ENCODE peak calls at places on chromosome 16, in nine cellular contexts. One of them, this sample, is unnamed.

GRCh38 chr16:86536621-86537020 is 18.4 kb downstream of the MTHFSD start:
- DNase-seq in DMS153: no peak
- DNase-seq in T-helper 2 cell: no peak
- DNase-seq in activated CD4-positive, alpha-beta memory T cell treated with anti-CD3 and anti-CD28 coated beads, Interleukin-2, amount 10 ng/mL, durations not matched to agents 7 days and 5 days: no peak
- DNase-seq in mesothelial cell of epicardium: no peak
- DNase-seq in Right ventricle myocardium superior: no peak
- DNase-seq in T-helper 1 cell: no peak
- DNase-seq in COR-L47: no peak
- DNase-seq in transverse colon: no peak
- DNase-seq in this sample: no peak

GRCh38 chr16:80725566-80726162 is 78.7 kb downstream of the CDYL2 start:
- DNase-seq in DMS153: no peak
- DNase-seq in T-helper 2 cell: no peak
- DNase-seq in activated CD4-positive, alpha-beta memory T cell treated with anti-CD3 and anti-CD28 coated beads, Interleukin-2, amount 10 ng/mL, durations not matched to agents 7 days and 5 days: no peak
- DNase-seq in mesothelial cell of epicardium: no peak
- DNase-seq in Right ventricle myocardium superior: no peak
- DNase-seq in T-helper 1 cell: no peak
- DNase-seq in COR-L47: no peak
- DNase-seq in transverse colon: no peak
- DNase-seq in this sample: no peak

GRCh38 chr16:75070055-75070841 is 46.3 kb downstream of the LDHD start:
- DNase-seq in DMS153: no peak
- DNase-seq in T-helper 2 cell: no peak
- DNase-seq in activated CD4-positive, alpha-beta memory T cell treated with anti-CD3 and anti-CD28 coated beads, Interleukin-2, amount 10 ng/mL, durations not matched to agents 7 days and 5 days: no peak
- DNase-seq in mesothelial cell of epicardium: no peak
- DNase-seq in Right ventricle myocardium superior: peak; percentile 86
- DNase-seq in T-helper 1 cell: no peak
- DNase-seq in COR-L47: no peak
- DNase-seq in transverse colon: no peak
- DNase-seq in this sample: no peak

GRCh38 chr16:84087461-84088151 is 29.1 kb downstream of the MBTPS1 start:
- DNase-seq in DMS153: no peak
- DNase-seq in T-helper 2 cell: peak; percentile 51
- DNase-seq in activated CD4-positive, alpha-beta memory T cell treated with anti-CD3 and anti-CD28 coated beads, Interleukin-2, amount 10 ng/mL, durations not matched to agents 7 days and 5 days: no peak
- DNase-seq in mesothelial cell of epicardium: no peak
- DNase-seq in Right ventricle myocardium superior: no peak
- DNase-seq in T-helper 1 cell: no peak
- DNase-seq in COR-L47: no peak
- DNase-seq in transverse colon: no peak
- DNase-seq in this sample: no peak

GRCh38 chr16:31269541-31269940 is 9.8 kb downstream of the ITGAM start:
- DNase-seq in DMS153: no peak
- DNase-seq in T-helper 2 cell: no peak
- DNase-seq in activated CD4-positive, alpha-beta memory T cell treated with anti-CD3 and anti-CD28 coated beads, Interleukin-2, amount 10 ng/mL, durations not matched to agents 7 days and 5 days: peak; percentile 11
- DNase-seq in mesothelial cell of epicardium: no peak
- DNase-seq in Right ventricle myocardium superior: no peak
- DNase-seq in T-helper 1 cell: no peak
- DNase-seq in COR-L47: no peak
- DNase-seq in transverse colon: no peak
- DNase-seq in this sample: no peak

GRCh38 chr16:86444274-86445060 is 65.9 kb upstream of the FOXF1 start:
- DNase-seq in DMS153: no peak
- DNase-seq in T-helper 2 cell: no peak
- DNase-seq in activated CD4-positive, alpha-beta memory T cell treated with anti-CD3 and anti-CD28 coated beads, Interleukin-2, amount 10 ng/mL, durations not matched to agents 7 days and 5 days: no peak
- DNase-seq in mesothelial cell of epicardium: no peak
- DNase-seq in Right ventricle myocardium superior: no peak
- DNase-seq in T-helper 1 cell: no peak
- DNase-seq in COR-L47: no peak
- DNase-seq in transverse colon: no peak
- DNase-seq in this sample: no peak

GRCh38 chr16:78993342-78993741 is 607.2 kb downstream of the MAF start:
- DNase-seq in DMS153: peak; percentile 88
- DNase-seq in T-helper 2 cell: no peak
- DNase-seq in activated CD4-positive, alpha-beta memory T cell treated with anti-CD3 and anti-CD28 coated beads, Interleukin-2, amount 10 ng/mL, durations not matched to agents 7 days and 5 days: no peak
- DNase-seq in mesothelial cell of epicardium: no peak
- DNase-seq in Right ventricle myocardium superior: peak; percentile 48
- DNase-seq in T-helper 1 cell: no peak
- DNase-seq in COR-L47: peak; percentile 73
- DNase-seq in transverse colon: no peak
- DNase-seq in this sample: no peak

GRCh38 chr16:24946155-24946554 is 69.0 kb downstream of the ARHGAP17 start:
- DNase-seq in DMS153: no peak
- DNase-seq in T-helper 2 cell: no peak
- DNase-seq in activated CD4-positive, alpha-beta memory T cell treated with anti-CD3 and anti-CD28 coated beads, Interleukin-2, amount 10 ng/mL, durations not matched to agents 7 days and 5 days: no peak
- DNase-seq in mesothelial cell of epicardium: no peak
- DNase-seq in Right ventricle myocardium superior: no peak
- DNase-seq in T-helper 1 cell: no peak
- DNase-seq in COR-L47: no peak
- DNase-seq in transverse colon: no peak
- DNase-seq in this sample: no peak

GRCh38 chr16:11312718-11313492 is 31.8 kb upstream of the PRM1 start:
- DNase-seq in DMS153: peak; percentile 39
- DNase-seq in T-helper 2 cell: peak; percentile 53
- DNase-seq in activated CD4-positive, alpha-beta memory T cell treated with anti-CD3 and anti-CD28 coated beads, Interleukin-2, amount 10 ng/mL, durations not matched to agents 7 days and 5 days: peak; percentile 55
- DNase-seq in mesothelial cell of epicardium: no peak
- DNase-seq in Right ventricle myocardium superior: no peak
- DNase-seq in T-helper 1 cell: no peak
- DNase-seq in COR-L47: peak; percentile 38
- DNase-seq in transverse colon: peak; percentile 64
- DNase-seq in this sample: peak; percentile 47

GRCh38 chr16:25052530-25052929 is 37.4 kb upstream of the ARHGAP17 start:
- DNase-seq in DMS153: no peak
- DNase-seq in T-helper 2 cell: no peak
- DNase-seq in activated CD4-positive, alpha-beta memory T cell treated with anti-CD3 and anti-CD28 coated beads, Interleukin-2, amount 10 ng/mL, durations not matched to agents 7 days and 5 days: no peak
- DNase-seq in mesothelial cell of epicardium: no peak
- DNase-seq in Right ventricle myocardium superior: no peak
- DNase-seq in T-helper 1 cell: no peak
- DNase-seq in COR-L47: no peak
- DNase-seq in transverse colon: no peak
- DNase-seq in this sample: no peak

GRCh38 chr16:81485824-81486554 is 41.4 kb downstream of the CMIP start:
- DNase-seq in DMS153: no peak
- DNase-seq in T-helper 2 cell: no peak
- DNase-seq in activated CD4-positive, alpha-beta memory T cell treated with anti-CD3 and anti-CD28 coated beads, Interleukin-2, amount 10 ng/mL, durations not matched to agents 7 days and 5 days: no peak
- DNase-seq in mesothelial cell of epicardium: no peak
- DNase-seq in Right ventricle myocardium superior: no peak
- DNase-seq in T-helper 1 cell: no peak
- DNase-seq in COR-L47: no peak
- DNase-seq in transverse colon: no peak
- DNase-seq in this sample: peak; percentile 87

GRCh38 chr16:31361201-31362110 is 6.5 kb downstream of the ITGAX start:
- DNase-seq in DMS153: no peak
- DNase-seq in T-helper 2 cell: no peak
- DNase-seq in activated CD4-positive, alpha-beta memory T cell treated with anti-CD3 and anti-CD28 coated beads, Interleukin-2, amount 10 ng/mL, durations not matched to agents 7 days and 5 days: no peak
- DNase-seq in mesothelial cell of epicardium: no peak
- DNase-seq in Right ventricle myocardium superior: no peak
- DNase-seq in T-helper 1 cell: no peak
- DNase-seq in COR-L47: no peak
- DNase-seq in transverse colon: no peak
- DNase-seq in this sample: no peak

GRCh38 chr16:67672306-67672705 is 5.7 kb downstream of the C16orf86 start:
- DNase-seq in DMS153: no peak
- DNase-seq in T-helper 2 cell: no peak
- DNase-seq in activated CD4-positive, alpha-beta memory T cell treated with anti-CD3 and anti-CD28 coated beads, Interleukin-2, amount 10 ng/mL, durations not matched to agents 7 days and 5 days: no peak
- DNase-seq in mesothelial cell of epicardium: no peak
- DNase-seq in Right ventricle myocardium superior: no peak
- DNase-seq in T-helper 1 cell: no peak
- DNase-seq in COR-L47: no peak
- DNase-seq in transverse colon: no peak
- DNase-seq in this sample: no peak

GRCh38 chr16:8469102-8469778 is 121.1 kb downstream of the TMEM114 start:
- DNase-seq in DMS153: no peak
- DNase-seq in T-helper 2 cell: no peak
- DNase-seq in activated CD4-positive, alpha-beta memory T cell treated with anti-CD3 and anti-CD28 coated beads, Interleukin-2, amount 10 ng/mL, durations not matched to agents 7 days and 5 days: no peak
- DNase-seq in mesothelial cell of epicardium: no peak
- DNase-seq in Right ventricle myocardium superior: no peak
- DNase-seq in T-helper 1 cell: no peak
- DNase-seq in COR-L47: no peak
- DNase-seq in transverse colon: no peak
- DNase-seq in this sample: no peak

GRCh38 chr16:21720533-21720932 is 56.8 kb downstream of the OTOA start:
- DNase-seq in DMS153: no peak
- DNase-seq in T-helper 2 cell: no peak
- DNase-seq in activated CD4-positive, alpha-beta memory T cell treated with anti-CD3 and anti-CD28 coated beads, Interleukin-2, amount 10 ng/mL, durations not matched to agents 7 days and 5 days: no peak
- DNase-seq in mesothelial cell of epicardium: no peak
- DNase-seq in Right ventricle myocardium superior: no peak
- DNase-seq in T-helper 1 cell: no peak
- DNase-seq in COR-L47: no peak
- DNase-seq in transverse colon: no peak
- DNase-seq in this sample: no peak

GRCh38 chr16:30449116-30449435 is 3.4 kb upstream of the SEPHS2 start:
- DNase-seq in DMS153: no peak
- DNase-seq in T-helper 2 cell: no peak
- DNase-seq in activated CD4-positive, alpha-beta memory T cell treated with anti-CD3 and anti-CD28 coated beads, Interleukin-2, amount 10 ng/mL, durations not matched to agents 7 days and 5 days: no peak
- DNase-seq in mesothelial cell of epicardium: no peak
- DNase-seq in Right ventricle myocardium superior: no peak
- DNase-seq in T-helper 1 cell: no peak
- DNase-seq in COR-L47: no peak
- DNase-seq in transverse colon: no peak
- DNase-seq in this sample: no peak

GRCh38 chr16:88452485-88453216 is 429 bp upstream of the ZFPM1 start:
- DNase-seq in DMS153: peak; percentile 89
- DNase-seq in T-helper 2 cell: peak; percentile 95
- DNase-seq in activated CD4-positive, alpha-beta memory T cell treated with anti-CD3 and anti-CD28 coated beads, Interleukin-2, amount 10 ng/mL, durations not matched to agents 7 days and 5 days: peak; percentile 98
- DNase-seq in mesothelial cell of epicardium: peak; percentile 100
- DNase-seq in Right ventricle myocardium superior: peak; percentile 99
- DNase-seq in T-helper 1 cell: peak; percentile 99
- DNase-seq in COR-L47: peak; percentile 91
- DNase-seq in transverse colon: peak; percentile 99
- DNase-seq in this sample: peak; percentile 96

GRCh38 chr16:51716195-51716594 is 565.1 kb upstream of the SALL1 start:
- DNase-seq in DMS153: no peak
- DNase-seq in T-helper 2 cell: no peak
- DNase-seq in activated CD4-positive, alpha-beta memory T cell treated with anti-CD3 and anti-CD28 coated beads, Interleukin-2, amount 10 ng/mL, durations not matched to agents 7 days and 5 days: no peak
- DNase-seq in mesothelial cell of epicardium: no peak
- DNase-seq in Right ventricle myocardium superior: no peak
- DNase-seq in T-helper 1 cell: no peak
- DNase-seq in COR-L47: no peak
- DNase-seq in transverse colon: no peak
- DNase-seq in this sample: no peak

GRCh38 chr16:4327782-4328579 is 12.1 kb downstream of the GLIS2 start:
- DNase-seq in DMS153: peak; percentile 59
- DNase-seq in T-helper 2 cell: peak; percentile 48
- DNase-seq in activated CD4-positive, alpha-beta memory T cell treated with anti-CD3 and anti-CD28 coated beads, Interleukin-2, amount 10 ng/mL, durations not matched to agents 7 days and 5 days: peak; percentile 49
- DNase-seq in mesothelial cell of epicardium: no peak
- DNase-seq in Right ventricle myocardium superior: peak; percentile 87
- DNase-seq in T-helper 1 cell: no peak
- DNase-seq in COR-L47: no peak
- DNase-seq in transverse colon: peak; percentile 74
- DNase-seq in this sample: peak; percentile 92

GRCh38 chr16:3101841-3102470 is 2.9 kb upstream of the ZSCAN10 start:
- DNase-seq in DMS153: no peak
- DNase-seq in T-helper 2 cell: peak; percentile 62
- DNase-seq in activated CD4-positive, alpha-beta memory T cell treated with anti-CD3 and anti-CD28 coated beads, Interleukin-2, amount 10 ng/mL, durations not matched to agents 7 days and 5 days: peak; percentile 63
- DNase-seq in mesothelial cell of epicardium: no peak
- DNase-seq in Right ventricle myocardium superior: peak; percentile 63
- DNase-seq in T-helper 1 cell: no peak
- DNase-seq in COR-L47: no peak
- DNase-seq in transverse colon: no peak
- DNase-seq in this sample: no peak

GRCh38 chr16:83054302-83054701 is 427.5 kb downstream of the CDH13 start:
- DNase-seq in DMS153: no peak
- DNase-seq in T-helper 2 cell: no peak
- DNase-seq in activated CD4-positive, alpha-beta memory T cell treated with anti-CD3 and anti-CD28 coated beads, Interleukin-2, amount 10 ng/mL, durations not matched to agents 7 days and 5 days: no peak
- DNase-seq in mesothelial cell of epicardium: no peak
- DNase-seq in Right ventricle myocardium superior: no peak
- DNase-seq in T-helper 1 cell: no peak
- DNase-seq in COR-L47: no peak
- DNase-seq in transverse colon: no peak
- DNase-seq in this sample: peak; percentile 23

GRCh38 chr16:82995927-82996441 is 369.2 kb downstream of the CDH13 start:
- DNase-seq in DMS153: peak; percentile 90
- DNase-seq in T-helper 2 cell: peak; percentile 3
- DNase-seq in activated CD4-positive, alpha-beta memory T cell treated with anti-CD3 and anti-CD28 coated beads, Interleukin-2, amount 10 ng/mL, durations not matched to agents 7 days and 5 days: peak; percentile 16
- DNase-seq in mesothelial cell of epicardium: no peak
- DNase-seq in Right ventricle myocardium superior: no peak
- DNase-seq in T-helper 1 cell: no peak
- DNase-seq in COR-L47: no peak
- DNase-seq in transverse colon: peak; percentile 23
- DNase-seq in this sample: peak; percentile 89

GRCh38 chr16:71758293-71758760 is 33.8 kb upstream of the PHLPP2 start:
- DNase-seq in DMS153: no peak
- DNase-seq in T-helper 2 cell: no peak
- DNase-seq in activated CD4-positive, alpha-beta memory T cell treated with anti-CD3 and anti-CD28 coated beads, Interleukin-2, amount 10 ng/mL, durations not matched to agents 7 days and 5 days: no peak
- DNase-seq in mesothelial cell of epicardium: no peak
- DNase-seq in Right ventricle myocardium superior: no peak
- DNase-seq in T-helper 1 cell: no peak
- DNase-seq in COR-L47: no peak
- DNase-seq in transverse colon: no peak
- DNase-seq in this sample: no peak

GRCh38 chr16:58127033-58127556 is 2.1 kb downstream of the CFAP20 start:
- DNase-seq in DMS153: no peak
- DNase-seq in T-helper 2 cell: peak; percentile 76
- DNase-seq in activated CD4-positive, alpha-beta memory T cell treated with anti-CD3 and anti-CD28 coated beads, Interleukin-2, amount 10 ng/mL, durations not matched to agents 7 days and 5 days: peak; percentile 34
- DNase-seq in mesothelial cell of epicardium: no peak
- DNase-seq in Right ventricle myocardium superior: no peak
- DNase-seq in T-helper 1 cell: peak; percentile 24
- DNase-seq in COR-L47: peak; percentile 43
- DNase-seq in transverse colon: no peak
- DNase-seq in this sample: peak; percentile 85

GRCh38 chr16:11913425-11914079 is 2.2 kb downstream of the GSPT1 start:
- DNase-seq in DMS153: no peak
- DNase-seq in T-helper 2 cell: peak; percentile 86
- DNase-seq in activated CD4-positive, alpha-beta memory T cell treated with anti-CD3 and anti-CD28 coated beads, Interleukin-2, amount 10 ng/mL, durations not matched to agents 7 days and 5 days: peak; percentile 48
- DNase-seq in mesothelial cell of epicardium: no peak
- DNase-seq in Right ventricle myocardium superior: no peak
- DNase-seq in T-helper 1 cell: peak; percentile 39
- DNase-seq in COR-L47: no peak
- DNase-seq in transverse colon: no peak
- DNase-seq in this sample: peak; percentile 72

GRCh38 chr16:1677339-1677738 is 740 bp upstream of the JPT2 start:
- DNase-seq in DMS153: no peak
- DNase-seq in T-helper 2 cell: no peak
- DNase-seq in activated CD4-positive, alpha-beta memory T cell treated with anti-CD3 and anti-CD28 coated beads, Interleukin-2, amount 10 ng/mL, durations not matched to agents 7 days and 5 days: no peak
- DNase-seq in mesothelial cell of epicardium: no peak
- DNase-seq in Right ventricle myocardium superior: no peak
- DNase-seq in T-helper 1 cell: no peak
- DNase-seq in COR-L47: no peak
- DNase-seq in transverse colon: no peak
- DNase-seq in this sample: no peak

GRCh38 chr16:57938936-57939871 is 31.7 kb downstream of the CNGB1 start:
- DNase-seq in DMS153: no peak
- DNase-seq in T-helper 2 cell: no peak
- DNase-seq in activated CD4-positive, alpha-beta memory T cell treated with anti-CD3 and anti-CD28 coated beads, Interleukin-2, amount 10 ng/mL, durations not matched to agents 7 days and 5 days: no peak
- DNase-seq in mesothelial cell of epicardium: no peak
- DNase-seq in Right ventricle myocardium superior: peak; percentile 88
- DNase-seq in T-helper 1 cell: no peak
- DNase-seq in COR-L47: no peak
- DNase-seq in transverse colon: peak; percentile 66
- DNase-seq in this sample: peak; percentile 87

GRCh38 chr16:86590501-86591144 is 12.3 kb downstream of the FOXL1 start:
- DNase-seq in DMS153: no peak
- DNase-seq in T-helper 2 cell: no peak
- DNase-seq in activated CD4-positive, alpha-beta memory T cell treated with anti-CD3 and anti-CD28 coated beads, Interleukin-2, amount 10 ng/mL, durations not matched to agents 7 days and 5 days: no peak
- DNase-seq in mesothelial cell of epicardium: no peak
- DNase-seq in Right ventricle myocardium superior: no peak
- DNase-seq in T-helper 1 cell: no peak
- DNase-seq in COR-L47: no peak
- DNase-seq in transverse colon: no peak
- DNase-seq in this sample: peak; percentile 95

GRCh38 chr16:73047536-73048291 is at the start of gene ZFHX3:
- DNase-seq in DMS153: peak; percentile 49
- DNase-seq in T-helper 2 cell: no peak
- DNase-seq in activated CD4-positive, alpha-beta memory T cell treated with anti-CD3 and anti-CD28 coated beads, Interleukin-2, amount 10 ng/mL, durations not matched to agents 7 days and 5 days: peak; percentile 18
- DNase-seq in mesothelial cell of epicardium: no peak
- DNase-seq in Right ventricle myocardium superior: peak; percentile 88
- DNase-seq in T-helper 1 cell: no peak
- DNase-seq in COR-L47: peak; percentile 51
- DNase-seq in transverse colon: peak; percentile 79
- DNase-seq in this sample: peak; percentile 83

GRCh38 chr16:87595712-87596111 is 6.6 kb upstream of the JPH3 start:
- DNase-seq in DMS153: no peak
- DNase-seq in T-helper 2 cell: no peak
- DNase-seq in activated CD4-positive, alpha-beta memory T cell treated with anti-CD3 and anti-CD28 coated beads, Interleukin-2, amount 10 ng/mL, durations not matched to agents 7 days and 5 days: no peak
- DNase-seq in mesothelial cell of epicardium: no peak
- DNase-seq in Right ventricle myocardium superior: no peak
- DNase-seq in T-helper 1 cell: no peak
- DNase-seq in COR-L47: no peak
- DNase-seq in transverse colon: no peak
- DNase-seq in this sample: no peak

GRCh38 chr16:20681821-20682736 is 15.4 kb downstream of the ACSM1 start:
- DNase-seq in DMS153: no peak
- DNase-seq in T-helper 2 cell: no peak
- DNase-seq in activated CD4-positive, alpha-beta memory T cell treated with anti-CD3 and anti-CD28 coated beads, Interleukin-2, amount 10 ng/mL, durations not matched to agents 7 days and 5 days: no peak
- DNase-seq in mesothelial cell of epicardium: no peak
- DNase-seq in Right ventricle myocardium superior: no peak
- DNase-seq in T-helper 1 cell: no peak
- DNase-seq in COR-L47: no peak
- DNase-seq in transverse colon: no peak
- DNase-seq in this sample: no peak

This sample was measured in GM23248.